ENCODE peak calls at places on chromosome 17, in ten cellular contexts. P, L, X, G, N, I, Y, B, J and O are unnamed samples.

GRCh38 chr17:78828470-78829185 is 12.0 kb downstream of the USP36 start:
- DNase-seq in J (no peak), N (peak), G (peak), B (no peak), I (peak), Y (peak), P (no peak), X (no peak), L (no peak), O (peak)

GRCh38 chr17:51487947-51488346 is 227.6 kb downstream of the UTP18 start:
- DNase-seq in N (no peak), L (no peak), P (no peak), B (peak), Y (peak), J (no peak), I (no peak), G (no peak), X (no peak), O (peak)

GRCh38 chr17:79188048-79188447 is 113.4 kb downstream of the ENGASE start:
- DNase-seq in X (no peak), I (peak), J (no peak), Y (peak), N (no peak), B (peak), G (no peak), P (peak), L (no peak), O (peak)

GRCh38 chr17:61997649-61998048 is 67.4 kb downstream of the MED13 start:
- DNase-seq in Y (no peak), L (no peak), X (no peak), J (no peak), B (no peak), G (peak), N (peak), P (no peak), I (peak), O (no peak)

GRCh38 chr17:79044462-79044861 is 20.5 kb downstream of the C1QTNF1 start:
- DNase-seq in G (no peak), B (no peak), L (no peak), X (no peak), N (no peak), P (no peak), Y (no peak), J (no peak), I (no peak), O (no peak)

GRCh38 chr17:29595943-29596774 is 3.2 kb downstream of the ANKRD13B start:
- DNase-seq in L (peak), X (no peak), J (peak), B (no peak), N (no peak), Y (no peak), G (no peak), I (no peak), P (no peak), O (no peak)

GRCh38 chr17:80461527-80462166 is 14.8 kb downstream of the NPTX1 start:
- DNase-seq in I (no peak), N (no peak), G (no peak), Y (no peak), P (no peak), L (no peak), J (no peak), B (no peak), X (no peak), O (no peak)

GRCh38 chr17:71412803-71413202 is 708.0 kb upstream of the SOX9 start:
- DNase-seq in G (peak), Y (peak), J (no peak), I (peak), N (peak), B (no peak), P (no peak), X (no peak), L (peak), O (no peak)

GRCh38 chr17:31274252-31274651 is 22.8 kb downstream of the OMG start:
- DNase-seq in X (no peak), P (no peak), N (peak), J (no peak), L (no peak), I (peak), B (no peak), G (peak), Y (peak), O (no peak)

GRCh38 chr17:49556183-49556943 is 19.3 kb upstream of the NXPH3 start:
- DNase-seq in G (peak), N (peak), P (peak), L (no peak), B (peak), J (peak), X (peak), Y (peak), I (peak), O (peak)

DNA sequence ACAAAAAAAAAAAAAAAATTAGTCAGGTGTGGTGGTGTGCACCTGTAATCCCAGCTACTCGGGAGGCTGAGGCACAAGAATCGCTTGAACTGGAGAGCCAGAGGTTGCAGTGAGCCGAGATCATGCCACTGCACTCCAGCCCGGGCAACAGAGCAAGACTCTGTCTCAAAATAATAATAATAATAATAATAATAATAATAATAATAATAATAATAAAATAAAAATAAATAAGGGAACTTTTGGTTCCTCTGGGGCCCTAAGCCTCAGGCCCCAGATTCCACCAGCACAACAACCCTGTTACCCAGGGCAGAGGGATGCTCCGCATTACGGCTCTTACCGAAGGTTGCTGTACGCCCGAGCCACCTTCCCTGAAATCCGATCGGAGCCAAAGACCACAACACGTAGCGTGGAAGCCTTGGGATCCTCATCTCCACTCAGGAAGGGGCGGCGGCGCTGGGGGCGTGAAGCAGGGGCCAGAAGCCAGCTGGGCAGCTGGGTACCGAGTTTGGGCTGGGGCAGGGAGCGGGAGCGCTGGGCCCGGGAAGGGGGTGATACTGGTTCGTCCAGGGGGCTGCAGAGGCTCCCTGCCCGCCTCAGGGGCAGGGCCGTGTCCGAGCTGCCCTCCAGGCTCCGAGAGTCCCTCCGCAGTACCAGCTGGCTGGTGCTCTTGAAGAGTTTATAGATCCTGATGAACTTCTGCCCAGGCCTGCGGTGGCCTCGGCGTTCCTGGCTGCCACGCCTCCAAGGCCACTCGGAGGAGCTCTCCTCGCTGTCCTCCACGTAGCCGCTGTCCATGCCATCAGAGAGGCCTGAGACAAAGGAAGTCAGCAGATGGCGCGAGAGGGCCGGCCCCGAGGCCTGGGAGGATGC is 20.6 kb upstream of the PIK3R6 start:
- DNase-seq in B (peak), P (no peak), L (no peak), I (peak), N (no peak), Y (peak), J (no peak), X (no peak), G (peak), O (no peak)
- TF ChIP-seq CTCF in B (no peak), P (no peak), L (no peak), I (peak), N (no peak), Y (peak), J (peak), X (no peak), G (peak), O (no peak)

GRCh38 chr17:34146440-34147043 is 108.5 kb upstream of the CCL2 start:
- DNase-seq in Y (peak), L (no peak), P (peak), G (no peak), B (peak), N (no peak), I (no peak), X (peak), J (peak), O (peak)
- TF ChIP-seq CTCF in Y (peak), L (peak), P (peak), G (peak), B (peak), N (no peak), I (peak), X (peak), J (peak), O (peak)

GRCh38 chr17:63086483-63087185 is 120.6 kb downstream of the TANC2 start:
- DNase-seq in J (no peak), L (no peak), P (no peak), B (no peak), I (no peak), X (no peak), N (no peak), Y (no peak), G (no peak), O (no peak)

GRCh38 chr17:63082952-63083351 is 116.9 kb downstream of the TANC2 start:
- DNase-seq in P (no peak), G (peak), X (no peak), Y (no peak), I (peak), L (no peak), B (no peak), N (peak), J (no peak), O (no peak)

GRCh38 chr17:63078707-63079106 is 112.7 kb downstream of the TANC2 start:
- DNase-seq in X (no peak), I (no peak), P (no peak), G (no peak), N (peak), J (no peak), Y (no peak), B (no peak), L (no peak), O (no peak)

GRCh38 chr17:63082273-63082861 is 116.3 kb downstream of the TANC2 start:
- DNase-seq in X (no peak), N (peak), G (peak), J (no peak), I (peak), P (no peak), B (no peak), Y (peak), L (no peak), O (no peak)
- TF ChIP-seq CTCF in X (no peak), N (peak), G (peak), J (peak), I (peak), P (peak), B (peak), Y (peak), L (peak), O (peak)

DNA sequence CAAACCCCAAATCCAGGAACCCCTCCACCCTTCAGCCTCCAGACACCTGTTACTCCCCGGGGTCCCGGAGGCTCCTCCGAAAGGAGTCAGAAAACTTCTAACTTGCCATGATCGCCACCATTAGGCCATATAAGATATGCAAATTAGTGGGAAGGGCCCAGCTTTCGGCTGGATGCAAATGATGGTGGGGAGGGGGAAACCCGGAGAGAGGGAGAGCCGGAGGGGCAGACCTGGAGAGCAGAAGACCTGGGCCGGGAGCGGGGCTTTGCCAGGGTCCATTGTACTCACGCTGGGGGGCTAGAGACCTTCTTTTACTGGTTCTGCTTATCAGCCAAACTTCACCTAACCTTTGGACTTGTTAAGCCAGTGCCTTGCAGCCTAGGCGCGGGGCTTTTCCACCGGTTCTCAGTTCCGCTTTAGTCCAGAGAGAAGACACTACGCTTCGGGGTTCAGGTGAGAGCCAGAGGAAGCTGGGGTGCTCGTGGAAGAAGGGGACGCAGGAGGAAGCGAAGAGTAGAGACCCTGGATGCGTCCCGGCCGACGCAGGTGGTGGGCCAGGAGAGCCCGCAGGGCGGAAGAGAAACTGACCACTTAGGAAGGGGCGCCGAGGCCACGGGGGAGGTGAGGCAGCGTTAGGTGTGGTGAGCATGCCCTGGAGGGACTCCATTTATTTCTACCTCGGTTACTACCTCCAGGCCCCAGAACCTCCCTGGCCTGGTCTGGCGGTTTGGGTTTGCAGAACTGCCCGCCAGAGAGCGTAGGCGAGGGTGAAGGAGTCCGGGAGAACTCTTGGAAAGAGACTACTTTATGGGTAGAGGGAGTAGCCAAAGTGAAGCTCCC is at the start of gene HNF1B:
- DNase-seq in J (peak), G (no peak), L (no peak), B (no peak), X (no peak), Y (peak), I (no peak), N (no peak), P (peak), O (peak)
- TF ChIP-seq CTCF in J (no peak), G (no peak), L (no peak), B (no peak), X (no peak), Y (no peak), I (no peak), N (no peak), P (no peak), O (no peak)

GRCh38 chr17:57875109-57876022 is 25.5 kb upstream of the MRPS23 start:
- DNase-seq in N (peak), J (peak), G (peak), Y (peak), B (peak), I (peak), X (no peak), P (no peak), L (peak), O (no peak)
- TF ChIP-seq CTCF in N (peak), J (peak), G (peak), Y (peak), B (peak), I (peak), X (no peak), P (no peak), L (peak), O (no peak)